ENCODE peak calls at places on chromosomes 6 and 20, in ten cellular contexts. One of them, this sample, is unnamed.

GRCh38 chr20:6708010-6708409 is 59.5 kb upstream of the BMP2 start:
- DNase-seq in adrenal gland: no peak
- DNase-seq in GM12864: no peak
- DNase-seq in spleen: no peak
- DNase-seq in AG09319: peak
- DNase-seq in A549: no peak
- DNase-seq in prostate gland: peak
- DNase-seq in GM20000: no peak
- DNase-seq in upper lobe of right lung: peak
- DNase-seq in fibroblast of mammary gland: peak
- DNase-seq in this sample: no peak

GRCh38 chr6:31657406-31658157 is 1.9 kb downstream of the APOM start:
- DNase-seq in A549: no peak
- DNase-seq in GM12864: no peak
- DNase-seq in fibroblast of mammary gland: no peak
- DNase-seq in spleen: no peak
- DNase-seq in adrenal gland: no peak
- DNase-seq in GM20000: no peak
- DNase-seq in AG09319: no peak
- DNase-seq in upper lobe of right lung: no peak
- DNase-seq in prostate gland: no peak
- DNase-seq in this sample: no peak

GRCh38 chr20:45140836-45141235 is 16.6 kb upstream of the WFDC12 start:
- DNase-seq in adrenal gland: no peak
- DNase-seq in spleen: no peak
- DNase-seq in prostate gland: no peak
- DNase-seq in AG09319: no peak
- DNase-seq in GM12864: no peak
- DNase-seq in upper lobe of right lung: no peak
- DNase-seq in GM20000: no peak
- DNase-seq in A549: no peak
- DNase-seq in fibroblast of mammary gland: no peak
- DNase-seq in this sample: no peak

GRCh38 chr6:142011156-142011555 is 121.6 kb upstream of the GJE1 start:
- DNase-seq in prostate gland: no peak
- DNase-seq in upper lobe of right lung: no peak
- DNase-seq in A549: no peak
- DNase-seq in spleen: no peak
- DNase-seq in GM12864: no peak
- DNase-seq in GM20000: no peak
- DNase-seq in adrenal gland: no peak
- DNase-seq in AG09319: no peak
- DNase-seq in fibroblast of mammary gland: peak
- DNase-seq in this sample: no peak

GRCh38 chr6:170270984-170271593 is 19.8 kb downstream of the DLL1 start:
- DNase-seq in prostate gland: no peak
- DNase-seq in upper lobe of right lung: no peak
- DNase-seq in A549: no peak
- DNase-seq in adrenal gland: no peak
- DNase-seq in fibroblast of mammary gland: no peak
- DNase-seq in GM12864: no peak
- DNase-seq in GM20000: no peak
- DNase-seq in AG09319: no peak
- DNase-seq in spleen: peak
- DNase-seq in this sample: no peak

GRCh38 chr20:32244959-32245358 is 32.5 kb upstream of the KIF3B start:
- DNase-seq in GM12864: no peak
- DNase-seq in A549: no peak
- DNase-seq in prostate gland: no peak
- DNase-seq in adrenal gland: no peak
- DNase-seq in spleen: peak
- DNase-seq in GM20000: no peak
- DNase-seq in fibroblast of mammary gland: no peak
- DNase-seq in upper lobe of right lung: no peak
- DNase-seq in AG09319: no peak
- DNase-seq in this sample: no peak

GRCh38 chr6:4021862-4022715 is 56.8 kb downstream of the FAM217A start:
- DNase-seq in adrenal gland: no peak
- DNase-seq in GM20000: no peak
- DNase-seq in spleen: no peak
- DNase-seq in upper lobe of right lung: no peak
- DNase-seq in AG09319: no peak
- DNase-seq in prostate gland: no peak
- DNase-seq in A549: no peak
- DNase-seq in fibroblast of mammary gland: peak
- DNase-seq in GM12864: no peak
- DNase-seq in this sample: no peak

GRCh38 chr6:88211446-88211845 is 45.3 kb upstream of the CNR1 start:
- DNase-seq in fibroblast of mammary gland: no peak
- DNase-seq in GM20000: no peak
- DNase-seq in A549: no peak
- DNase-seq in AG09319: no peak
- DNase-seq in spleen: no peak
- DNase-seq in prostate gland: no peak
- DNase-seq in adrenal gland: no peak
- DNase-seq in upper lobe of right lung: no peak
- DNase-seq in GM12864: no peak
- DNase-seq in this sample: no peak

GRCh38 chr20:19934792-19935491 is 82.2 kb upstream of the NAA20 start:
- DNase-seq in upper lobe of right lung: peak
- DNase-seq in adrenal gland: peak
- DNase-seq in A549: peak
- DNase-seq in AG09319: no peak
- DNase-seq in prostate gland: peak
- DNase-seq in GM20000: peak
- DNase-seq in GM12864: no peak
- DNase-seq in fibroblast of mammary gland: no peak
- DNase-seq in spleen: no peak
- DNase-seq in this sample: no peak

GRCh38 chr6:26607434-26608230 is 10.9 kb downstream of the ABT1 start:
- DNase-seq in prostate gland: peak
- DNase-seq in adrenal gland: peak
- DNase-seq in GM20000: peak
- DNase-seq in fibroblast of mammary gland: peak
- DNase-seq in AG09319: peak
- DNase-seq in GM12864: peak
- DNase-seq in upper lobe of right lung: no peak
- DNase-seq in A549: peak
- DNase-seq in spleen: no peak
- DNase-seq in this sample: peak

GRCh38 chr6:143734641-143735063 is 56.9 kb downstream of the PHACTR2 start:
- DNase-seq in GM20000: no peak
- DNase-seq in adrenal gland: no peak
- DNase-seq in A549: no peak
- DNase-seq in AG09319: no peak
- DNase-seq in prostate gland: no peak
- DNase-seq in upper lobe of right lung: no peak
- DNase-seq in spleen: no peak
- DNase-seq in GM12864: no peak
- DNase-seq in fibroblast of mammary gland: no peak
- DNase-seq in this sample: no peak

DNA sequence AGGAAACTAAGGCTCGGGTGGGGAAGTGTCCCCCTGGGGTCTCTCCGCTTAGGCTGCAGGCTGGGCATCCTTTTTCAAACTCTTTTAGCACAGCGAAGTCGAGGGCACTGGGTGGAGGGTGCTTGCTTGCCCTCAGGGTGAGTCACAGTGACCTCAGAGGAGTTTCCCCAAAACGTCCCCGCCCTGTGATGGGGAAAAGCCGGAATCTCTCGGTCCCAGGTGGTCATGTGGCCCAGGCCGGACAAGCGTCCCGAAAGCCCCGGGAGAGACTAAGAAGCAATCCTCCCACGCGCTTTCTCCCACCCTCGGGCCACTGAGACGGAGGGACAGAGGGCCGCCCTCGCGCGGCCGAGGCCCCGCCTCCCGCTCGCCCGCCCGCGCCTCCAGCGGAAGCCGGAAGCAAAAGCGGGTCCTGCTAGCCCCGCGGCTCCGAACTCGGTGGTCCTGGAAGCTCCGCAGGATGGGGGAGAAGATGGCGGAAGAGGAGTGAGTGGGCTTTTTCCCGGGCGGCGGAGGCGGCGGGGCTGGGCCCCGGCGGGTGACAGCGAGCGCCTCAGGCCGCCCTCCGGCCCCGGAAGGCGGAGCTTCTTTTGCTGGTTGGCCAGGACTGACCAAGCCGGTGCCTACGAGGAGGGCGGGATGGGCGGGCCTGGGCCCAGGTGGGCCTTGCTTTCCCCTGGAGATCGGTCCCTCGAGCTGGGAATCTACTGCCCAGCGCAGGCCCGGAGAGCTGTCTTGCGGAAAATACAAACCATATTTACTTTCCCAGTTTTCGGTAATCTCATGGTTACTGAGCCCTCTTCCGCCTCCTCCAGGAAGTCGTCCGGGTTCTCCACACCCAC is at the start of gene SLC9A8:
- DNase-seq in upper lobe of right lung: peak
- DNase-seq in prostate gland: peak
- DNase-seq in GM20000: peak
- DNase-seq in adrenal gland: peak
- DNase-seq in GM12864: peak
- DNase-seq in spleen: peak
- DNase-seq in A549: peak
- DNase-seq in AG09319: peak
- DNase-seq in fibroblast of mammary gland: peak
- DNase-seq in this sample: peak
- TF ChIP-seq CTCF in upper lobe of right lung: peak
- TF ChIP-seq CTCF in prostate gland: peak
- TF ChIP-seq CTCF in GM20000: no peak
- TF ChIP-seq CTCF in adrenal gland: no peak
- TF ChIP-seq CTCF in GM12864: peak
- TF ChIP-seq CTCF in spleen: peak
- TF ChIP-seq CTCF in A549: no peak
- TF ChIP-seq CTCF in AG09319: peak
- TF ChIP-seq CTCF in fibroblast of mammary gland: no peak
- TF ChIP-seq CTCF in this sample: peak

GRCh38 chr20:35619196-35620095 is 3.8 kb downstream of the SPAG4 start:
- DNase-seq in spleen: peak
- DNase-seq in GM20000: peak
- DNase-seq in adrenal gland: peak
- DNase-seq in A549: peak
- DNase-seq in upper lobe of right lung: peak
- DNase-seq in fibroblast of mammary gland: peak
- DNase-seq in prostate gland: peak
- DNase-seq in GM12864: no peak
- DNase-seq in AG09319: peak
- DNase-seq in this sample: peak
- TF ChIP-seq CTCF in spleen: peak
- TF ChIP-seq CTCF in GM20000: peak
- TF ChIP-seq CTCF in adrenal gland: no peak
- TF ChIP-seq CTCF in A549: peak
- TF ChIP-seq CTCF in upper lobe of right lung: peak
- TF ChIP-seq CTCF in fibroblast of mammary gland: peak
- TF ChIP-seq CTCF in prostate gland: peak
- TF ChIP-seq CTCF in GM12864: peak
- TF ChIP-seq CTCF in AG09319: peak
- TF ChIP-seq CTCF in this sample: peak

GRCh38 chr6:42184475-42184874 is 10.3 kb downstream of the GUCA1B start:
- DNase-seq in fibroblast of mammary gland: no peak
- DNase-seq in GM12864: no peak
- DNase-seq in adrenal gland: no peak
- DNase-seq in upper lobe of right lung: no peak
- DNase-seq in GM20000: no peak
- DNase-seq in A549: no peak
- DNase-seq in spleen: no peak
- DNase-seq in AG09319: no peak
- DNase-seq in prostate gland: no peak
- DNase-seq in this sample: no peak

GRCh38 chr6:42188406-42188805 is 6.3 kb downstream of the GUCA1B start:
- DNase-seq in spleen: no peak
- DNase-seq in AG09319: no peak
- DNase-seq in GM12864: no peak
- DNase-seq in A549: no peak
- DNase-seq in fibroblast of mammary gland: no peak
- DNase-seq in adrenal gland: no peak
- DNase-seq in upper lobe of right lung: no peak
- DNase-seq in GM20000: no peak
- DNase-seq in prostate gland: no peak
- DNase-seq in this sample: no peak

GRCh38 chr6:42190784-42191183 is 4.0 kb downstream of the GUCA1B start:
- DNase-seq in spleen: no peak
- DNase-seq in adrenal gland: no peak
- DNase-seq in GM20000: no peak
- DNase-seq in AG09319: peak
- DNase-seq in A549: no peak
- DNase-seq in GM12864: no peak
- DNase-seq in fibroblast of mammary gland: peak
- DNase-seq in upper lobe of right lung: no peak
- DNase-seq in prostate gland: no peak
- DNase-seq in this sample: no peak

GRCh38 chr6:42182101-42182500 is 8.9 kb downstream of the GUCA1A start:
- DNase-seq in upper lobe of right lung: no peak
- DNase-seq in spleen: no peak
- DNase-seq in prostate gland: no peak
- DNase-seq in adrenal gland: no peak
- DNase-seq in fibroblast of mammary gland: no peak
- DNase-seq in GM20000: no peak
- DNase-seq in A549: no peak
- DNase-seq in AG09319: no peak
- DNase-seq in GM12864: no peak
- DNase-seq in this sample: no peak

GRCh38 chr6:42185597-42185996 is 9.2 kb downstream of the GUCA1B start:
- DNase-seq in GM12864: no peak
- DNase-seq in A549: no peak
- DNase-seq in spleen: no peak
- DNase-seq in GM20000: no peak
- DNase-seq in adrenal gland: no peak
- DNase-seq in fibroblast of mammary gland: no peak
- DNase-seq in AG09319: no peak
- DNase-seq in upper lobe of right lung: peak
- DNase-seq in prostate gland: no peak
- DNase-seq in this sample: no peak
- TF ChIP-seq CTCF in GM12864: no peak
- TF ChIP-seq CTCF in A549: no peak
- TF ChIP-seq CTCF in spleen: no peak
- TF ChIP-seq CTCF in GM20000: no peak
- TF ChIP-seq CTCF in adrenal gland: no peak
- TF ChIP-seq CTCF in fibroblast of mammary gland: no peak
- TF ChIP-seq CTCF in AG09319: no peak
- TF ChIP-seq CTCF in upper lobe of right lung: no peak
- TF ChIP-seq CTCF in prostate gland: no peak
- TF ChIP-seq CTCF in this sample: no peak

DNA sequence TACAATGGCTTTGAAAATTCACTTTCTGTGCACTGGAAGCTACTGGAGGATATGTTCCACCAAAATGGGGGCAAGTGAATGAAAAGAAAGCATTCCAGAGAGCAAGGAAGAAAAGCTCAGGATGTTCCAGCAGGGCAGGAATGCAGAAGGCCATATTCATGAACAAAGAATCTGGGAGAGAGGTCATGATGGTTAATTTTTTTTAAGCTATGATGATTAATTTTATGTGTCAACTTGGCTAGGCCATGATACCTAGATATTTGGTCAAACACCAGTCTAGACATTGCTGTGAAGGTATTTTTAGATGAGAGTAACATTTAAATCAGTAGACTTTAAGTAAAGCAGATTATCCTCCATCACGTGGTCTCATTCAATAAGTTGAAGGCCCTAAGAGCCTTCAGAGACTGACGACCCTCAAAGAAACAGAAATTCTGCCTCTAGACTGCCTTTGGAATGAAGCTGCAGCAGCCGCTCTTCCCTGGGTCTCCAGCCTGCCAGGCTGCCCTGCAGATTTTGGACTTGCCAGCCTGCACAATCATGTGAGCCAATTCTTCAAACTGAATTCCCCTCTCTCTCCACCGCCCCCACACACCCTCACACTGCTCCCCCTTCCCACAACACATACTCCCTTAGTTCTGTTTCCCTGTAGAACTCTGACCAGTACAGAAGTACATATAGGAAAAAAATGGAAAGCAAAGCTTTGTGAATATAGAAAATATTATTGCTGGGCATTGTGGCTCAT is 20.0 kb upstream of the GCM1 start:
- DNase-seq in spleen: no peak
- DNase-seq in adrenal gland: no peak
- DNase-seq in GM12864: no peak
- DNase-seq in GM20000: no peak
- DNase-seq in fibroblast of mammary gland: peak
- DNase-seq in prostate gland: no peak
- DNase-seq in AG09319: no peak
- DNase-seq in A549: no peak
- DNase-seq in upper lobe of right lung: no peak
- DNase-seq in this sample: no peak
- TF ChIP-seq CTCF in spleen: no peak
- TF ChIP-seq CTCF in adrenal gland: no peak
- TF ChIP-seq CTCF in GM12864: no peak
- TF ChIP-seq CTCF in GM20000: no peak
- TF ChIP-seq CTCF in fibroblast of mammary gland: no peak
- TF ChIP-seq CTCF in prostate gland: no peak
- TF ChIP-seq CTCF in AG09319: no peak
- TF ChIP-seq CTCF in A549: no peak
- TF ChIP-seq CTCF in upper lobe of right lung: no peak
- TF ChIP-seq CTCF in this sample: no peak